ENCODE peak calls at places on chromosome 2, in six cellular contexts. O is colonic mucosa; R is astrocyte; E is brain microvascular endothelial cell; N is heart right ventricle; J is CD8-positive, alpha-beta T cell. V is an unnamed sample.

GRCh38 chr2:234335676-234336228 is 161.1 kb downstream of the ARL4C start:
- DNase-seq in O (peak), R (peak), E (peak), N (peak), J (peak), V (peak)

GRCh38 chr2:178877874-178878273 is 70.7 kb upstream of the TTN start:
- DNase-seq in O (no peak), R (no peak), E (no peak), N (no peak), J (no peak), V (no peak)

GRCh38 chr2:148552675-148553331 is 91.7 kb upstream of the EPC2 start:
- DNase-seq in O (no peak), R (no peak), E (no peak), N (no peak), J (peak), V (no peak)

GRCh38 chr2:235931676-235932075 is 236.5 kb downstream of the GBX2 start:
- DNase-seq in O (no peak), R (no peak), E (no peak), N (no peak), J (no peak), V (no peak)

GRCh38 chr2:97715951-97716694 is 2.7 kb downstream of the ZAP70 start:
- DNase-seq in O (no peak), R (no peak), E (no peak), N (no peak), J (no peak), V (no peak)

GRCh38 chr2:206159346-206160123 is at the start of the genes EEF1B2 and NDUFS1:
- DNase-seq in O (peak), R (peak), E (peak), N (peak), J (peak), V (peak)

GRCh38 chr2:178947006-178947405 is 102.9 kb downstream of the CCDC141 start:
- DNase-seq in O (no peak), R (no peak), E (no peak), N (no peak), J (no peak), V (no peak)

GRCh38 chr2:31534636-31535035 is 46.1 kb downstream of the SRD5A2 start:
- DNase-seq in O (no peak), R (no peak), E (no peak), N (no peak), J (no peak), V (no peak)

GRCh38 chr2:145897151-145897550 is 1377.2 kb upstream of the ZEB2 start:
- DNase-seq in O (no peak), R (no peak), E (no peak), N (no peak), J (no peak), V (no peak)

GRCh38 chr2:62304429-62305417 is 108.8 kb downstream of the B3GNT2 start:
- DNase-seq in O (peak), R (peak), E (peak), N (peak), J (peak), V (no peak)

GRCh38 chr2:28751956-28752607 is 452 bp downstream of the PPP1CB start:
- DNase-seq in O (peak), R (no peak), E (no peak), N (peak), J (no peak), V (peak)

GRCh38 chr2:133753665-133754064 is 185.4 kb upstream of the NCKAP5 start:
- DNase-seq in O (no peak), R (no peak), E (no peak), N (no peak), J (no peak), V (no peak)

GRCh38 chr2:11743531-11743815 is 3.0 kb upstream of the LPIN1 start:
- DNase-seq in O (no peak), R (no peak), E (no peak), N (no peak), J (no peak), V (no peak)

GRCh38 chr2:178499640-178500039 is 19.4 kb downstream of the PLEKHA3 start:
- DNase-seq in O (no peak), R (no peak), E (no peak), N (no peak), J (no peak), V (no peak)

GRCh38 chr2:68645523-68645922 is 2.1 kb downstream of the PROKR1 start:
- DNase-seq in O (no peak), R (peak), E (no peak), N (no peak), J (no peak), V (no peak)

GRCh38 chr2:128315122-128315828 is 3.4 kb downstream of the HS6ST1 start:
- DNase-seq in O (no peak), R (no peak), E (no peak), N (no peak), J (no peak), V (no peak)

GRCh38 chr2:98444436-98445166 is at the start of gene INPP4A:
- DNase-seq in O (peak), R (no peak), E (no peak), N (peak), J (peak), V (no peak)

GRCh38 chr2:20962939-20963543 is 80.8 kb downstream of the APOB start:
- DNase-seq in O (peak), R (peak), E (peak), N (peak), J (peak), V (peak)

DNA sequence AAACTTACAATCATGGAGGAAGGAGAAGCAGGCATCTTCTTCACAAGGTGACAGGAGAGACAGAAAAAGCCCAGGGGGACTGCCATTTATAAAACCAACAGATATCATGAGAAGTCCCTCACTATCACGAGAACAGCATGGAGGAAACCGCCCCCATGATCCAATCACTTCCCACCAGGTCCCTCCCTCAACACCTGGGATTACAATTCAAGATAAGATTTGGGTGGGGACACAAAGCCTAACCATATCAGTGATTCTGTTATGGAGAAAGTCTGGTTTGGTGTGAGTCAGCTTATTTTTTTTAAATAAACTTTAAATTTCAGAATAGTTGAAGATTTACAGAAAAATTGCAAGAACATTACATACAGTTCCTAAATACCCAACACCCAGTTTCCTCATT is 84.7 kb upstream of the SP3 start:
- DNase-seq in O (no peak), R (no peak), E (no peak), N (no peak), J (no peak), V (no peak)
- TF ChIP-seq CTCF in O (no peak), R (no peak), E (no peak), N (no peak), J (no peak), V (no peak)

GRCh38 chr2:27275211-27276150 is at the start of gene DNAJC5G:
- DNase-seq in O (no peak), R (no peak), E (no peak), N (no peak), J (no peak), V (no peak)
- TF ChIP-seq CTCF in O (no peak), R (no peak), E (no peak), N (no peak), J (no peak), V (no peak)

GRCh38 chr2:237139123-237139675 is 53.5 kb downstream of the COPS8 start:
- DNase-seq in O (no peak), R (no peak), E (no peak), N (no peak), J (no peak), V (no peak)

GRCh38 chr2:237143676-237144440 is 58.2 kb downstream of the COPS8 start:
- DNase-seq in O (no peak), R (peak), E (no peak), N (no peak), J (no peak), V (no peak)

GRCh38 chr2:237140689-237141285 is 55.1 kb downstream of the COPS8 start:
- DNase-seq in O (no peak), R (no peak), E (no peak), N (no peak), J (no peak), V (no peak)

GRCh38 chr2:237143118-237143517 is 57.4 kb downstream of the COPS8 start:
- DNase-seq in O (no peak), R (no peak), E (no peak), N (no peak), J (no peak), V (no peak)

GRCh38 chr2:237141556-237141955 is 55.9 kb downstream of the COPS8 start:
- DNase-seq in O (no peak), R (peak), E (peak), N (no peak), J (no peak), V (no peak)
- TF ChIP-seq CTCF in O (no peak), R (no peak), E (no peak), N (no peak), J (no peak), V (no peak)

GRCh38 chr2:65382776-65383357 is 49.5 kb downstream of the SPRED2 start:
- DNase-seq in O (peak), R (peak), E (peak), N (peak), J (peak), V (peak)
- TF ChIP-seq CTCF in O (peak), R (no peak), E (no peak), N (no peak), J (peak), V (no peak)